ENCODE peak calls at places on chromosomes 11 and 22, in four cellular contexts. H is endodermal cell; Q is cardiac fibroblast; A is CD8-positive, alpha-beta T cell. R is an unnamed sample.

GRCh38 chr11:64238076-64238475 is 2.8 kb upstream of the FKBP2 start:
- DNase-seq in H (no peak), Q (no peak), A (no peak), R (no peak)

GRCh38 chr22:22463855-22464540 is 44.5 kb downstream of the ZNF280B start:
- DNase-seq in H (peak), Q (peak), A (peak), R (peak)

GRCh38 chr11:43503417-43503816 is 144.7 kb downstream of the TTC17 start:
- DNase-seq in H (no peak), Q (no peak), A (no peak), R (peak)

GRCh38 chr11:129896062-129896461 is 684 bp upstream of the NFRKB start:
- DNase-seq in H (peak), Q (no peak), A (no peak), R (no peak)

GRCh38 chr22:34111210-34111824 is 191.0 kb upstream of the LARGE1 start:
- DNase-seq in H (peak), Q (peak), A (no peak), R (peak)

GRCh38 chr22:36056980-36057379 is 28.4 kb upstream of the RBFOX2 start:
- DNase-seq in H (no peak), Q (no peak), A (no peak), R (peak)

GRCh38 chr11:34114014-34114413 is 8.6 kb downstream of the NAT10 start:
- DNase-seq in H (no peak), Q (no peak), A (no peak), R (no peak)

GRCh38 chr22:46809153-46809885 is 46.9 kb downstream of the TBC1D22A start:
- DNase-seq in H (peak), Q (no peak), A (no peak), R (no peak)

GRCh38 chr11:126348806-126349582 is 6.5 kb upstream of the ST3GAL4 start:
- DNase-seq in H (no peak), Q (peak), A (no peak), R (peak)

GRCh38 chr11:122046846-122047245 is 69.2 kb downstream of the BLID start:
- DNase-seq in H (no peak), Q (peak), A (no peak), R (peak)

GRCh38 chr11:122764691-122765090 is 73.6 kb upstream of the CRTAM start:
- DNase-seq in H (no peak), Q (no peak), A (no peak), R (no peak)

GRCh38 chr11:66002648-66003225 is 434 bp downstream of the BANF1 start:
- DNase-seq in H (peak), Q (peak), A (no peak), R (peak)

GRCh38 chr11:770642-771616 is 6.4 kb downstream of the GATD1 start:
- DNase-seq in H (no peak), Q (no peak), A (no peak), R (no peak)

GRCh38 chr11:46948378-46949131 is 12.0 kb downstream of the CSTPP1 start:
- DNase-seq in H (no peak), Q (peak), A (no peak), R (peak)

GRCh38 chr11:122981388-122982264 is at the start of gene BSX:
- DNase-seq in H (peak), Q (peak), A (peak), R (peak)

GRCh38 chr11:64876835-64877341 is 1.5 kb downstream of the EHD1 start:
- DNase-seq in H (no peak), Q (peak), A (no peak), R (no peak)

GRCh38 chr11:73396985-73397384 is 20.8 kb downstream of the RELT start:
- DNase-seq in H (no peak), Q (no peak), A (no peak), R (no peak)

DNA sequence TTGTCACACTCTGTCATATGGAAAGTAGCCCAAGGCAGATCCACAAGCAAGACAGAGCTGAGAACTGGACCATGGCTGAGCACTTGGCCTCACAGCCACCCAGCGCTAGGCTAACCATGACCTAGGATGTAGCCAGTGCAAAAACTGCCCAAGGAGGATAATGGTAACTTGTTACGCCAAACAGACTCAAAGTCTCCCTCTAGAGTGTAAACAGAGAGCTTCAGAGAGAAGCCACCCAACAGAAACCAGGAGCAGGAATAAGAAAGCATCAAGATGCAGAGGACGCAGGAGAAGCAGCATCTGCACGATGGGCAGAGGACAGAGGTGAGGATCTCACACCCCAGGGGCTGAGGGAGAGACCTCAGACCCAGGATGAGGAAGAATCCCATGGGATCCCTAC is 97.9 kb downstream of the RCN1 start:
- DNase-seq in H (no peak), Q (no peak), A (no peak), R (no peak)
- TF ChIP-seq CTCF in H (peak), Q (no peak), A (no peak), R (no peak)

DNA sequence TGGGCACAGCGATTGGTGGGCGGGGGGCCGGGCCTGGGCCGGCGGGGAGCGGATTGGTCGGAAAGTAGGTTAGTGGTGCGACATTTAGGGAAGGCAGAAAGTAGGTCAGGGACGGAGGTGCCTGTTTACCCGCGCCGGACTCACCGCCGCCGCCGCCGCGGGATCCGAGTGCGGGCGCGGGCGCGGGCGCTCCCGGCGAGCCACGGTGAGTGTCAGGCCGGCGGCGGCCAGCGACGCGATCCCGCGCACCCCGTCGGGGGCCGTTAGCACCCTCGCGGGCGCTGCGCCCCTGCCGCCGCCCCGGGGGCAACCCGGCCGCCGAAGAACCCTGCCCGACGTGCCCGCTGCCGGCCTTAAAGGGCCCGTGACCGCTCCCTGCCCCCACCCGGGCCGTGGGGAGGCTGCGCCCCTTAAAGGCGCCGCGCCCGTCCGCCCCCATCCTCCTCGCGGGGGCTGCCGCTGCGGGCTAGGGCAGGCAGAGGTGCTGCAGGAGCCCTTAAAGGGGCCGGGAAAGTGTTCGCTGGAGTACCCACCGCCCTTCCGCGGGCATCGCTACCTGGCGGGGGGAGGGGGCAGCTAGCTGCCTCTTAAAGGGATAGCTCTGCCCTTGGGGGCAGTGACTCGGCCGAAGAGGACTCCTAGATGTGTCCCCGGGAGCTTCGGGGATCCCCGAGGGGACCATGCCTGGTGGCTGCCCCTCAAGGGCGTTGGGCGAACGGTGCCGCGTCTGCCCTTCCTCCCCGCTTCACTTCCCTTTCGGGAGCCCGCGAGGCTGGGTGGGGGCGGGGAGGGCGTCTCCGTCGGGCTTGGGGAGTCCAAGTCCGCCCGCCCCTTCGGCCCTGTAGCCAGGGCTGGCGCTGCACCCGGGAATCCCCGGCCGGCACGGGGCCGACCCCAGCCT is at the start of gene BMAL1:
- DNase-seq in H (peak), Q (peak), A (peak), R (no peak)
- H3K4me3 ChIP-seq in H (peak), Q (peak), A (peak), R (peak)

GRCh38 chr11:132125855-132126841 is 755.7 kb downstream of the NTM start:
- DNase-seq in H (peak), Q (peak), A (no peak), R (no peak)

GRCh38 chr11:132131051-132131450 is 760.6 kb downstream of the NTM start:
- DNase-seq in H (no peak), Q (no peak), A (no peak), R (no peak)

GRCh38 chr11:132123854-132124835 is 753.7 kb downstream of the NTM start:
- DNase-seq in H (peak), Q (no peak), A (no peak), R (no peak)

GRCh38 chr11:132123449-132123848 is 753.0 kb downstream of the NTM start:
- DNase-seq in H (no peak), Q (no peak), A (no peak), R (no peak)

DNA sequence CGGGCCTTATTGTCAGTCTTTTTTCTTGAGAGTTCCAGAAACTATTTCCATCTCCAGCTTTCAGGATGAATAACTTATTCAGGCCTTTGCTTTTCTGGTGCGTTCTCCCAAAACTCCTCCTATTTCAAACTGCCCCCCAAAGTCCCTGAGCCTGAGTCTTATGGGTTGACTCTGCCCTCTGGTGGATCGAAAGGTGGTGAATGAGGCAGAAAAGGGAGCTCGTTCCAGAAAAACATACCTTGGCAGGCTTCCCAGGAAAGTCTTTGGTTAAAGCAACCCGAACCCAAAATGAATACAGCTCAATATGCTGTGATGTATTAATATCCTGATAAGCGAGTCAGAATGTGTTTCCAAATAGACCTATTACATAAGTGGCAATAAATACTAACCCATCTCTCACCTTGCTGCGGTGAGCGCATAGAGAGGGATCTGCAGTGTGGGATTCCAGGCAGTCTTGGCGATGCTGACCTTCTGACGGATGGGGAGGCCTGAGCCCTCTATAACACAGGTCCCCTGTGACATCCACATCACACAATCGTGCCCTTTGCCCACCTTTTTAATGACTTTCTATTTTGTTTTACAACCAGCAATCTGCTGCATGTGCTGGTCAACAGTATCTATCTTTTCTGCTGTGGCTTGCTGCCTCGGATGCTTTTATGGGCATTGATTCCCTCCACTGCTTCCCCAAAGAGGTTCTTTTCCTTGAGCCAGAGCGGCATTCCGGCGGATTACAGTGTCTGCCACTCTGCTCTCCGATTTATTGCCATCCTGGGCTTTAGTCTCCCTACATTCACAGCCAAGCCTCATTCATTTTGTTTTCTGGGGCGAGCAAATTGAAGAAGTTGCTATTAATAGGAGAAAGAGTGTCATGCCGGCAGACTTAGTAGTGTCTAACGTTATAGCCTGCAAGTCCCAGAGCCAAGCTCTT is 756.8 kb downstream of the NTM start:
- DNase-seq in H (peak), Q (peak), A (no peak), R (peak)
- TF ChIP-seq CTCF in H (peak), Q (peak), A (peak), R (peak)

GRCh38 chr11:106398396-106399074 is 321.1 kb downstream of the AASDHPPT start:
- DNase-seq in H (no peak), Q (peak), A (no peak), R (no peak)
- H3K4me3 ChIP-seq in H (no peak), Q (no peak), A (no peak), R (no peak)

DNA sequence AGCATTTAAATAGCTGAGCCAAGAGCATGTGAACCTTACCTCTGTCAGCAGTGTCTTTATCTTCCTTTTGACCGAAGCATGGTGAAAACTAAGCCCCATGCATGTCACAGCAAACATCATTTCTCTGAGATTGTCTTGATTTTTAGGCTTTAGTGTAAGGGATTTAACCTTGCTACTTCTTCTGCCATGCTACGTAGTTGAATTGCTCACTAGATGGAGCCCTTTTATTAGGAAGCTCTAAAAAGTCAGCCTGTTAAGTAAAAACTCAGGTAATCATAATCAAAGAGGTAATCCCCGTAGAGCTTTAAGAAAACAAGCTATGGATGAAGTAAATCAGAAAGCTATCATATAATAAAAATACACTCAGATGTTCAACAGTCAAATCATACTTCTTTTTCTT is 149.5 kb downstream of the PGR start:
- DNase-seq in H (no peak), Q (peak), A (no peak), R (peak)
- TF ChIP-seq CTCF in H (peak), Q (peak), A (no peak), R (peak)

GRCh38 chr11:1908579-1908978 is 10.9 kb upstream of the TNNT3 start:
- DNase-seq in H (no peak), Q (peak), A (no peak), R (no peak)
- H3K4me3 ChIP-seq in H (no peak), Q (no peak), A (no peak), R (no peak)

GRCh38 chr11:28581286-28582242 is 473.4 kb downstream of the METTL15 start:
- DNase-seq in H (peak), Q (peak), A (no peak), R (peak)
- TF ChIP-seq CTCF in H (peak), Q (no peak), A (no peak), R (no peak)

GRCh38 chr11:29518389-29519174 is 498.2 kb downstream of the KCNA4 start:
- DNase-seq in H (peak), Q (peak), A (no peak), R (peak)
- H3K4me3 ChIP-seq in H (no peak), Q (no peak), A (no peak), R (peak)

R was measured in bronchial epithelial cell.